ENCODE peak calls at places on chromosomes 1 and 21, in ten cellular contexts. X is heart right ventricle; Z is DMS 273 treated with DMSO at 0.1 percent for 48 hours; P is NCI-H1930; N is CD8-positive, alpha-beta T cell; A is foreskin keratinocyte; V is colonic mucosa; D is A172; E is NCI-H460; G is Caco-2. R is an unnamed sample.

GRCh38 chr1:180231506-180232420 is 1.7 kb downstream of the LHX4 start:
- DNase-seq in X (no peak), Z (no peak), P (no peak), N (no peak), A (peak; percentile 51), V (peak; percentile 37), D (peak; percentile 78), E (peak; percentile 64), G (peak; percentile 44), R (no peak)

GRCh38 chr1:50968884-50969610 is 998 bp upstream of the CDKN2C start:
- DNase-seq in X (peak; percentile 54), Z (no peak), P (no peak), N (peak; percentile 23), A (peak; percentile 34), V (peak; percentile 60), D (no peak), E (no peak), G (peak; percentile 39), R (no peak)

GRCh38 chr1:46342084-46342656 is 1.6 kb downstream of the NSUN4 start:
- DNase-seq in X (no peak), Z (no peak), P (no peak), N (no peak), A (no peak), V (no peak), D (peak; percentile 52), E (no peak), G (no peak), R (no peak)

GRCh38 chr1:157773723-157774350 is 3.1 kb downstream of the FCRL2 start:
- DNase-seq in X (no peak), Z (no peak), P (no peak), N (no peak), A (no peak), V (peak; percentile 70), D (no peak), E (no peak), G (peak; percentile 29), R (no peak)

GRCh38 chr1:20308569-20308968 is 17.9 kb downstream of the VWA5B1 start:
- DNase-seq in X (peak; percentile 73), Z (no peak), P (no peak), N (no peak), A (no peak), V (no peak), D (no peak), E (no peak), G (no peak), R (no peak)

GRCh38 chr1:102183711-102184110 is 187.0 kb upstream of the OLFM3 start:
- DNase-seq in X (no peak), Z (no peak), P (no peak), N (no peak), A (no peak), V (no peak), D (no peak), E (no peak), G (no peak), R (no peak)

GRCh38 chr1:201140235-201140940 is 13.4 kb upstream of the ASCL5 start:
- DNase-seq in X (no peak), Z (no peak), P (no peak), N (no peak), A (no peak), V (no peak), D (no peak), E (no peak), G (peak; percentile 55), R (no peak)

GRCh38 chr1:58460469-58460868 is 86.1 kb downstream of the OMA1 start:
- DNase-seq in X (no peak), Z (no peak), P (no peak), N (no peak), A (peak; percentile 11), V (no peak), D (peak; percentile 19), E (no peak), G (peak; percentile 9), R (no peak)

GRCh38 chr1:208025036-208025435 is 114.1 kb upstream of the CD34 start:
- DNase-seq in X (no peak), Z (no peak), P (no peak), N (no peak), A (no peak), V (no peak), D (no peak), E (no peak), G (no peak), R (no peak)

GRCh38 chr1:10789392-10790154 is 6.9 kb downstream of the CASZ1 start:
- DNase-seq in X (no peak), Z (no peak), P (no peak), N (no peak), A (no peak), V (no peak), D (no peak), E (no peak), G (no peak), R (no peak)

GRCh38 chr1:201898240-201898894 is 9.7 kb downstream of the SHISA4 start:
- DNase-seq in X (no peak), Z (no peak), P (no peak), N (no peak), A (no peak), V (no peak), D (no peak), E (no peak), G (no peak), R (no peak)

GRCh38 chr1:178581351-178581951 is 68.5 kb downstream of the TEX35 start:
- DNase-seq in X (no peak), Z (no peak), P (no peak), N (no peak), A (no peak), V (no peak), D (no peak), E (no peak), G (no peak), R (no peak)

GRCh38 chr1:110783292-110783918 is 89.5 kb upstream of the CD53 start:
- DNase-seq in X (no peak), Z (peak; percentile 34), P (peak; percentile 35), N (peak; percentile 59), A (peak; percentile 46), V (peak; percentile 38), D (peak; percentile 54), E (peak; percentile 42), G (peak; percentile 49), R (peak; percentile 33)

GRCh38 chr1:247913786-247914185 is 6.3 kb upstream of the OR2T8 start:
- DNase-seq in X (no peak), Z (no peak), P (peak; percentile 39), N (no peak), A (no peak), V (no peak), D (no peak), E (no peak), G (no peak), R (no peak)

GRCh38 chr1:54037476-54037875 is 15.5 kb downstream of the TMEM59 start:
- DNase-seq in X (no peak), Z (no peak), P (no peak), N (no peak), A (peak; percentile 9), V (no peak), D (no peak), E (no peak), G (no peak), R (no peak)

GRCh38 chr1:229019647-229020281 is 251.1 kb upstream of the RAB4A start:
- DNase-seq in X (no peak), Z (no peak), P (no peak), N (no peak), A (no peak), V (no peak), D (no peak), E (no peak), G (no peak), R (no peak)

GRCh38 chr21:39776589-39776988 is 31.6 kb downstream of the IGSF5 start:
- DNase-seq in X (no peak), Z (no peak), P (no peak), N (no peak), A (no peak), V (no peak), D (peak; percentile 38), E (no peak), G (no peak), R (no peak)

GRCh38 chr1:29822895-29823294 is 586.6 kb downstream of the PTPRU start:
- DNase-seq in X (no peak), Z (no peak), P (no peak), N (no peak), A (no peak), V (no peak), D (no peak), E (no peak), G (no peak), R (no peak)

GRCh38 chr1:169809370-169810095 is 14.8 kb upstream of the METTL18 start:
- DNase-seq in X (no peak), Z (no peak), P (no peak), N (no peak), A (peak; percentile 3), V (no peak), D (peak; percentile 51), E (peak; percentile 45), G (peak; percentile 51), R (no peak)

GRCh38 chr1:225137981-225138380 is 208.5 kb downstream of the DNAH14 start:
- DNase-seq in X (no peak), Z (peak; percentile 94), P (no peak), N (no peak), A (no peak), V (no peak), D (no peak), E (no peak), G (no peak), R (no peak)

GRCh38 chr1:8632092-8632491 is 185.3 kb downstream of the RERE start:
- DNase-seq in X (no peak), Z (no peak), P (peak; percentile 75), N (no peak), A (no peak), V (no peak), D (no peak), E (no peak), G (no peak), R (no peak)

GRCh38 chr1:152495066-152495675 is 15.4 kb upstream of the LCE5A start:
- DNase-seq in X (no peak), Z (no peak), P (no peak), N (no peak), A (no peak), V (peak; percentile 60), D (peak; percentile 59), E (no peak), G (peak; percentile 67), R (no peak)

GRCh38 chr1:203424861-203425667 is 50.5 kb upstream of the PRELP start:
- DNase-seq in X (no peak), Z (no peak), P (no peak), N (no peak), A (no peak), V (peak; percentile 38), D (no peak), E (no peak), G (no peak), R (no peak)

GRCh38 chr1:10694274-10694632 is 102.2 kb downstream of the CASZ1 start:
- DNase-seq in X (no peak), Z (no peak), P (no peak), N (peak; percentile 48), A (no peak), V (peak; percentile 76), D (no peak), E (no peak), G (no peak), R (peak; percentile 58)

GRCh38 chr1:194342484-194343262 is 1156.3 kb upstream of the B3GALT2 start:
- DNase-seq in X (no peak), Z (no peak), P (no peak), N (no peak), A (no peak), V (no peak), D (no peak), E (no peak), G (peak; percentile 47), R (no peak)

GRCh38 chr21:41507521-41508414 is at the start of gene TMPRSS2:
- DNase-seq in X (no peak), Z (no peak), P (no peak), N (no peak), A (peak; percentile 22), V (peak; percentile 90), D (no peak), E (no peak), G (peak; percentile 90), R (no peak)

GRCh38 chr1:150976879-150977694 is 2.5 kb upstream of the CERS2 start:
- DNase-seq in X (peak; percentile 79), Z (no peak), P (no peak), N (peak; percentile 68), A (peak; percentile 56), V (peak; percentile 94), D (peak; percentile 99), E (peak; percentile 97), G (peak; percentile 27), R (peak; percentile 51)

GRCh38 chr21:45991606-45992301 is 10.2 kb downstream of the COL6A1 start:
- DNase-seq in X (no peak), Z (no peak), P (no peak), N (no peak), A (no peak), V (peak; percentile 15), D (no peak), E (no peak), G (no peak), R (no peak)